ENCODE peak calls at places on chromosomes 16 and 17, in six cellular contexts. One of them, this sample, is unnamed.

GRCh38 chr17:18117974-18118632 is 9.5 kb downstream of the MYO15A start:
- DNase-seq in amniotic stem cell: no peak
- DNase-seq in heart right ventricle: no peak
- DNase-seq in HT-29: no peak
- DNase-seq in activated effector memory CD4-positive, alpha-beta T cell treated with Interleukin-2 at 50 U/mL for 16 hours: no peak
- DNase-seq in Daoy: no peak
- DNase-seq in this sample: no peak

GRCh38 chr17:71883258-71883657 is 237.6 kb upstream of the SOX9 start:
- DNase-seq in amniotic stem cell: no peak
- DNase-seq in heart right ventricle: no peak
- DNase-seq in HT-29: no peak
- DNase-seq in activated effector memory CD4-positive, alpha-beta T cell treated with Interleukin-2 at 50 U/mL for 16 hours: no peak
- DNase-seq in Daoy: no peak
- DNase-seq in this sample: no peak

GRCh38 chr17:7513850-7514419 is 29.8 kb downstream of the POLR2A start:
- DNase-seq in amniotic stem cell: no peak
- DNase-seq in heart right ventricle: no peak
- DNase-seq in HT-29: no peak
- DNase-seq in activated effector memory CD4-positive, alpha-beta T cell treated with Interleukin-2 at 50 U/mL for 16 hours: no peak
- DNase-seq in Daoy: no peak
- DNase-seq in this sample: no peak

GRCh38 chr16:57667526-57668258 is 414 bp upstream of the ADGRG3 start:
- DNase-seq in amniotic stem cell: no peak
- DNase-seq in heart right ventricle: no peak
- DNase-seq in HT-29: no peak
- DNase-seq in activated effector memory CD4-positive, alpha-beta T cell treated with Interleukin-2 at 50 U/mL for 16 hours: no peak
- DNase-seq in Daoy: peak; percentile 37
- DNase-seq in this sample: peak; percentile 34

GRCh38 chr16:49574826-49575225 is 201.2 kb downstream of the C16orf78 start:
- DNase-seq in amniotic stem cell: no peak
- DNase-seq in heart right ventricle: no peak
- DNase-seq in HT-29: no peak
- DNase-seq in activated effector memory CD4-positive, alpha-beta T cell treated with Interleukin-2 at 50 U/mL for 16 hours: no peak
- DNase-seq in Daoy: no peak
- DNase-seq in this sample: no peak

GRCh38 chr16:22186517-22186916 is 19.6 kb upstream of the EEF2K start:
- DNase-seq in amniotic stem cell: no peak
- DNase-seq in heart right ventricle: no peak
- DNase-seq in HT-29: no peak
- DNase-seq in activated effector memory CD4-positive, alpha-beta T cell treated with Interleukin-2 at 50 U/mL for 16 hours: no peak
- DNase-seq in Daoy: no peak
- DNase-seq in this sample: no peak

GRCh38 chr16:54873081-54873480 is 57.6 kb upstream of the IRX5 start:
- DNase-seq in amniotic stem cell: no peak
- DNase-seq in heart right ventricle: no peak
- DNase-seq in HT-29: no peak
- DNase-seq in activated effector memory CD4-positive, alpha-beta T cell treated with Interleukin-2 at 50 U/mL for 16 hours: no peak
- DNase-seq in Daoy: no peak
- DNase-seq in this sample: no peak

GRCh38 chr17:17942846-17943245 is 29.4 kb downstream of the TOM1L2 start:
- DNase-seq in amniotic stem cell: no peak
- DNase-seq in heart right ventricle: no peak
- DNase-seq in HT-29: no peak
- DNase-seq in activated effector memory CD4-positive, alpha-beta T cell treated with Interleukin-2 at 50 U/mL for 16 hours: no peak
- DNase-seq in Daoy: peak; percentile 49
- DNase-seq in this sample: no peak

GRCh38 chr17:43401293-43401692 is 2.5 kb downstream of the ARL4D start:
- DNase-seq in amniotic stem cell: peak; percentile 79
- DNase-seq in heart right ventricle: no peak
- DNase-seq in HT-29: no peak
- DNase-seq in activated effector memory CD4-positive, alpha-beta T cell treated with Interleukin-2 at 50 U/mL for 16 hours: no peak
- DNase-seq in Daoy: peak; percentile 91
- DNase-seq in this sample: peak; percentile 43

GRCh38 chr17:35684046-35684802 is 47.2 kb upstream of the RASL10B start:
- DNase-seq in amniotic stem cell: no peak
- DNase-seq in heart right ventricle: no peak
- DNase-seq in HT-29: no peak
- DNase-seq in activated effector memory CD4-positive, alpha-beta T cell treated with Interleukin-2 at 50 U/mL for 16 hours: no peak
- DNase-seq in Daoy: peak; percentile 19
- DNase-seq in this sample: no peak

GRCh38 chr17:79977711-79978544 is 57.7 kb downstream of the TBC1D16 start:
- DNase-seq in amniotic stem cell: no peak
- DNase-seq in heart right ventricle: no peak
- DNase-seq in HT-29: no peak
- DNase-seq in activated effector memory CD4-positive, alpha-beta T cell treated with Interleukin-2 at 50 U/mL for 16 hours: no peak
- DNase-seq in Daoy: no peak
- DNase-seq in this sample: no peak

GRCh38 chr17:72426321-72426720 is 305.5 kb downstream of the SOX9 start:
- DNase-seq in amniotic stem cell: no peak
- DNase-seq in heart right ventricle: no peak
- DNase-seq in HT-29: no peak
- DNase-seq in activated effector memory CD4-positive, alpha-beta T cell treated with Interleukin-2 at 50 U/mL for 16 hours: no peak
- DNase-seq in Daoy: no peak
- DNase-seq in this sample: no peak

GRCh38 chr16:84303516-84303915 is 8.8 kb downstream of the WFDC1 start:
- DNase-seq in amniotic stem cell: no peak
- DNase-seq in heart right ventricle: no peak
- DNase-seq in HT-29: no peak
- DNase-seq in activated effector memory CD4-positive, alpha-beta T cell treated with Interleukin-2 at 50 U/mL for 16 hours: no peak
- DNase-seq in Daoy: no peak
- DNase-seq in this sample: no peak

GRCh38 chr17:30236807-30237206 is 1.3 kb upstream of the SLC6A4 start:
- DNase-seq in amniotic stem cell: no peak
- DNase-seq in heart right ventricle: peak; percentile 38
- DNase-seq in HT-29: peak; percentile 49
- DNase-seq in activated effector memory CD4-positive, alpha-beta T cell treated with Interleukin-2 at 50 U/mL for 16 hours: no peak
- DNase-seq in Daoy: peak; percentile 57
- DNase-seq in this sample: peak; percentile 81

GRCh38 chr16:84795338-84796053 is 24.3 kb upstream of the CRISPLD2 start:
- DNase-seq in amniotic stem cell: no peak
- DNase-seq in heart right ventricle: peak; percentile 86
- DNase-seq in HT-29: no peak
- DNase-seq in activated effector memory CD4-positive, alpha-beta T cell treated with Interleukin-2 at 50 U/mL for 16 hours: no peak
- DNase-seq in Daoy: peak; percentile 32
- DNase-seq in this sample: no peak

GRCh38 chr16:22217890-22218730 is 12.0 kb downstream of the EEF2K start:
- DNase-seq in amniotic stem cell: no peak
- DNase-seq in heart right ventricle: peak; percentile 37
- DNase-seq in HT-29: no peak
- DNase-seq in activated effector memory CD4-positive, alpha-beta T cell treated with Interleukin-2 at 50 U/mL for 16 hours: no peak
- DNase-seq in Daoy: no peak
- DNase-seq in this sample: no peak

GRCh38 chr16:17471745-17472075 is 950 bp upstream of the XYLT1 start:
- DNase-seq in amniotic stem cell: peak; percentile 62
- DNase-seq in heart right ventricle: no peak
- DNase-seq in HT-29: no peak
- DNase-seq in activated effector memory CD4-positive, alpha-beta T cell treated with Interleukin-2 at 50 U/mL for 16 hours: no peak
- DNase-seq in Daoy: peak; percentile 58
- DNase-seq in this sample: no peak